ENCODE peak calls at places on chromosome 22, in eight cellular contexts. N, F, I, B, G, Q, L and O are unnamed samples.

GRCh38 chr22:43060213-43060612 is 29.0 kb downstream of the TTLL1 start:
- DNase-seq in N (peak), F (no peak), I (peak), B (peak), G (no peak), Q (no peak), L (no peak), O (no peak)

GRCh38 chr22:33697640-33698039 is 222.6 kb downstream of the LARGE1 start:
- DNase-seq in N (no peak), F (no peak), I (no peak), B (no peak), G (no peak), Q (no peak), L (no peak), O (no peak)

GRCh38 chr22:21726650-21727049 is 8.9 kb downstream of the YPEL1 start:
- DNase-seq in N (peak), F (no peak), I (no peak), B (no peak), G (no peak), Q (no peak), L (no peak), O (no peak)

GRCh38 chr22:29737251-29738117 is 17.7 kb downstream of the CABP7 start:
- DNase-seq in N (no peak), F (peak), I (no peak), B (no peak), G (no peak), Q (no peak), L (no peak), O (no peak)

GRCh38 chr22:39699631-39700348 is 129.2 kb downstream of the CACNA1I start:
- DNase-seq in N (no peak), F (no peak), I (no peak), B (no peak), G (no peak), Q (no peak), L (no peak), O (no peak)

GRCh38 chr22:23856721-23857605 is 712 bp upstream of the SLC2A11 start:
- DNase-seq in N (no peak), F (peak), I (peak), B (peak), G (no peak), Q (peak), L (no peak), O (peak)

GRCh38 chr22:47474464-47474863 is 712.0 kb downstream of the TBC1D22A start:
- DNase-seq in N (no peak), F (no peak), I (no peak), B (no peak), G (no peak), Q (no peak), L (no peak), O (no peak)

GRCh38 chr22:40509401-40510134 is 127.0 kb downstream of the MRTFA start:
- DNase-seq in N (no peak), F (peak), I (no peak), B (peak), G (no peak), Q (peak), L (no peak), O (peak)

GRCh38 chr22:24498826-24499225 is 3.7 kb downstream of the UPB1 start:
- DNase-seq in N (no peak), F (peak), I (no peak), B (no peak), G (no peak), Q (no peak), L (no peak), O (no peak)

GRCh38 chr22:39808087-39808486 is 85.5 kb downstream of the ENTHD1 start:
- DNase-seq in N (peak), F (peak), I (no peak), B (peak), G (no peak), Q (no peak), L (no peak), O (no peak)

GRCh38 chr22:42074846-42075245 is 798 bp downstream of the PHETA2 start:
- DNase-seq in N (no peak), F (no peak), I (no peak), B (no peak), G (peak), Q (no peak), L (no peak), O (no peak)

GRCh38 chr22:24683671-24684070 is 80.7 kb downstream of the GGT1 start:
- DNase-seq in N (no peak), F (no peak), I (no peak), B (peak), G (no peak), Q (no peak), L (no peak), O (no peak)

GRCh38 chr22:42376721-42377177 is 55.5 kb downstream of the NFAM1 start:
- DNase-seq in N (no peak), F (peak), I (no peak), B (no peak), G (peak), Q (peak), L (no peak), O (peak)

GRCh38 chr22:50622723-50623327 is 5.1 kb downstream of the ARSA start:
- DNase-seq in N (no peak), F (no peak), I (no peak), B (no peak), G (no peak), Q (peak), L (no peak), O (no peak)

GRCh38 chr22:35544189-35544588 is 3.6 kb downstream of the RASD2 start:
- DNase-seq in N (no peak), F (no peak), I (no peak), B (no peak), G (no peak), Q (no peak), L (no peak), O (no peak)

GRCh38 chr22:48536691-48537591 is 1290.7 kb downstream of the BRD1 start:
- DNase-seq in N (no peak), F (no peak), I (no peak), B (no peak), G (no peak), Q (peak), L (no peak), O (peak)

GRCh38 chr22:31680764-31681624 is 19.0 kb upstream of the PISD start:
- DNase-seq in N (no peak), F (peak), I (no peak), B (peak), G (no peak), Q (peak), L (no peak), O (no peak)

GRCh38 chr22:45318168-45318557 is 8.4 kb downstream of the FAM118A start:
- DNase-seq in N (peak), F (peak), I (peak), B (peak), G (peak), Q (peak), L (peak), O (peak)

GRCh38 chr22:19974233-19974861 is 32.7 kb upstream of the TXNRD2 start:
- DNase-seq in N (no peak), F (no peak), I (peak), B (peak), G (no peak), Q (no peak), L (no peak), O (no peak)

GRCh38 chr22:20058989-20059770 is 20.9 kb upstream of the DGCR8 start:
- DNase-seq in N (no peak), F (no peak), I (no peak), B (no peak), G (no peak), Q (no peak), L (no peak), O (no peak)

GRCh38 chr22:45478108-45478771 is 24.4 kb upstream of the FBLN1 start:
- DNase-seq in N (no peak), F (no peak), I (no peak), B (peak), G (peak), Q (no peak), L (no peak), O (no peak)

GRCh38 chr22:47030143-47030641 is 267.7 kb downstream of the TBC1D22A start:
- DNase-seq in N (no peak), F (peak), I (no peak), B (no peak), G (no peak), Q (peak), L (no peak), O (no peak)

GRCh38 chr22:47209077-47209514 is 446.6 kb downstream of the TBC1D22A start:
- DNase-seq in N (no peak), F (no peak), I (no peak), B (no peak), G (peak), Q (peak), L (no peak), O (no peak)

GRCh38 chr22:37739611-37740049 is 42.8 kb downstream of the TRIOBP start:
- DNase-seq in N (no peak), F (no peak), I (no peak), B (no peak), G (no peak), Q (no peak), L (no peak), O (peak)